ENCODE peak calls at places on chromosomes 5 and 9, in seven cellular contexts. E is NCI-H1105; D is CD4-positive, CD25-positive, alpha-beta regulatory T cell; R is neural progenitor cell; U is posterior cingulate gyrus; G is mucosa of descending colon; H is NCI-H446 treated with DMSO at 0.1 percent for 48 hours. J is an unnamed sample.

GRCh38 chr5:96572864-96573512 is 89.2 kb upstream of the CAST start:
- DNase-seq in E (no peak), D (no peak), R (no peak), U (no peak), G (no peak), H (peak), J (no peak)

GRCh38 chr5:30040483-30041116 is 1152.9 kb upstream of the CDH6 start:
- DNase-seq in E (peak), D (peak), R (peak), U (peak), G (no peak), H (peak), J (peak)

GRCh38 chr5:23042231-23042630 is 189.1 kb upstream of the CDH12 start:
- DNase-seq in E (no peak), D (no peak), R (peak), U (no peak), G (no peak), H (no peak), J (no peak)

GRCh38 chr9:69515810-69516209 is 156.4 kb downstream of the APBA1 start:
- DNase-seq in E (no peak), D (no peak), R (no peak), U (no peak), G (no peak), H (no peak), J (no peak)

GRCh38 chr5:35131723-35132122 is 84.0 kb upstream of the AGXT2 start:
- DNase-seq in E (no peak), D (no peak), R (no peak), U (no peak), G (no peak), H (no peak), J (no peak)

GRCh38 chr9:90985631-90986030 is 184.0 kb downstream of the SYK start:
- DNase-seq in E (no peak), D (no peak), R (no peak), U (no peak), G (no peak), H (no peak), J (no peak)

GRCh38 chr5:133467712-133468463 is 144.5 kb downstream of the FSTL4 start:
- DNase-seq in E (no peak), D (no peak), R (no peak), U (peak), G (no peak), H (no peak), J (no peak)

GRCh38 chr9:108543251-108543768 is 312.5 kb downstream of the ACTL7B start:
- DNase-seq in E (no peak), D (no peak), R (peak), U (no peak), G (no peak), H (no peak), J (no peak)

GRCh38 chr9:121640076-121640475 is 11.4 kb upstream of the DAB2IP start:
- DNase-seq in E (no peak), D (peak), R (peak), U (peak), G (peak), H (no peak), J (peak)

GRCh38 chr5:169767938-169768337 is 130.9 kb downstream of the DOCK2 start:
- DNase-seq in E (no peak), D (no peak), R (no peak), U (no peak), G (no peak), H (no peak), J (no peak)

GRCh38 chr5:22736443-22736842 is 116.7 kb downstream of the CDH12 start:
- DNase-seq in E (no peak), D (no peak), R (no peak), U (no peak), G (no peak), H (no peak), J (no peak)

GRCh38 chr5:178236685-178237084 is 4.1 kb upstream of the PHYKPL start:
- DNase-seq in E (no peak), D (no peak), R (no peak), U (peak), G (peak), H (no peak), J (no peak)

GRCh38 chr9:133862585-133863041 is 124.5 kb upstream of the SARDH start:
- DNase-seq in E (no peak), D (no peak), R (no peak), U (no peak), G (peak), H (no peak), J (peak)

J was measured in hippocampal formation.